ENCODE peak calls at places on chromosomes 2 and 18, in six cellular contexts. One of them, this sample, is unnamed.

GRCh38 chr2:234953116-234954031 is 1.6 kb downstream of the SH3BP4 start:
- DNase-seq in activated CD4-positive, CD25-positive, alpha-beta regulatory T cell: no peak
- DNase-seq in NCI-H774: no peak
- DNase-seq in iPS-NIHi11: no peak
- DNase-seq in OCI-LY7: no peak
- DNase-seq in activated CD4-positive, alpha-beta T cell treated with anti-CD3 and anti-CD28 coated beads for 36 hours: no peak
- DNase-seq in this sample: peak; percentile 53

GRCh38 chr18:28728891-28729290 is 552.0 kb upstream of the CDH2 start:
- DNase-seq in activated CD4-positive, CD25-positive, alpha-beta regulatory T cell: no peak
- DNase-seq in NCI-H774: no peak
- DNase-seq in iPS-NIHi11: no peak
- DNase-seq in OCI-LY7: no peak
- DNase-seq in activated CD4-positive, alpha-beta T cell treated with anti-CD3 and anti-CD28 coated beads for 36 hours: no peak
- DNase-seq in this sample: no peak

GRCh38 chr2:167294031-167294774 is 405.9 kb downstream of the XIRP2 start:
- DNase-seq in activated CD4-positive, CD25-positive, alpha-beta regulatory T cell: no peak
- DNase-seq in NCI-H774: no peak
- DNase-seq in iPS-NIHi11: peak; percentile 26
- DNase-seq in OCI-LY7: no peak
- DNase-seq in activated CD4-positive, alpha-beta T cell treated with anti-CD3 and anti-CD28 coated beads for 36 hours: peak; percentile 23
- DNase-seq in this sample: no peak

GRCh38 chr2:17736989-17737388 is 16.6 kb downstream of the SMC6 start:
- DNase-seq in activated CD4-positive, CD25-positive, alpha-beta regulatory T cell: no peak
- DNase-seq in NCI-H774: no peak
- DNase-seq in iPS-NIHi11: no peak
- DNase-seq in OCI-LY7: no peak
- DNase-seq in activated CD4-positive, alpha-beta T cell treated with anti-CD3 and anti-CD28 coated beads for 36 hours: no peak
- DNase-seq in this sample: no peak

GRCh38 chr2:6454286-6454990 is 411.3 kb downstream of the CMPK2 start:
- DNase-seq in activated CD4-positive, CD25-positive, alpha-beta regulatory T cell: no peak
- DNase-seq in NCI-H774: no peak
- DNase-seq in iPS-NIHi11: no peak
- DNase-seq in OCI-LY7: no peak
- DNase-seq in activated CD4-positive, alpha-beta T cell treated with anti-CD3 and anti-CD28 coated beads for 36 hours: no peak
- DNase-seq in this sample: no peak

GRCh38 chr2:193963472-193964119 is 1693.4 kb upstream of the SLC39A10 start:
- DNase-seq in activated CD4-positive, CD25-positive, alpha-beta regulatory T cell: no peak
- DNase-seq in NCI-H774: no peak
- DNase-seq in iPS-NIHi11: peak; percentile 14
- DNase-seq in OCI-LY7: peak; percentile 13
- DNase-seq in activated CD4-positive, alpha-beta T cell treated with anti-CD3 and anti-CD28 coated beads for 36 hours: peak; percentile 10
- DNase-seq in this sample: no peak

GRCh38 chr2:168686485-168687191 is 115.8 kb upstream of the NOSTRIN start:
- DNase-seq in activated CD4-positive, CD25-positive, alpha-beta regulatory T cell: no peak
- DNase-seq in NCI-H774: no peak
- DNase-seq in iPS-NIHi11: no peak
- DNase-seq in OCI-LY7: no peak
- DNase-seq in activated CD4-positive, alpha-beta T cell treated with anti-CD3 and anti-CD28 coated beads for 36 hours: no peak
- DNase-seq in this sample: no peak

GRCh38 chr2:27003857-27004256 is 28.9 kb upstream of the TMEM214 start:
- DNase-seq in activated CD4-positive, CD25-positive, alpha-beta regulatory T cell: no peak
- DNase-seq in NCI-H774: no peak
- DNase-seq in iPS-NIHi11: no peak
- DNase-seq in OCI-LY7: no peak
- DNase-seq in activated CD4-positive, alpha-beta T cell treated with anti-CD3 and anti-CD28 coated beads for 36 hours: no peak
- DNase-seq in this sample: no peak

GRCh38 chr2:128552141-128552805 is 233.6 kb upstream of the HS6ST1 start:
- DNase-seq in activated CD4-positive, CD25-positive, alpha-beta regulatory T cell: no peak
- DNase-seq in NCI-H774: no peak
- DNase-seq in iPS-NIHi11: no peak
- DNase-seq in OCI-LY7: no peak
- DNase-seq in activated CD4-positive, alpha-beta T cell treated with anti-CD3 and anti-CD28 coated beads for 36 hours: no peak
- DNase-seq in this sample: no peak

GRCh38 chr18:23077493-23078256 is 57.6 kb upstream of the CABLES1 start:
- DNase-seq in activated CD4-positive, CD25-positive, alpha-beta regulatory T cell: no peak
- DNase-seq in NCI-H774: no peak
- DNase-seq in iPS-NIHi11: peak; percentile 29
- DNase-seq in OCI-LY7: peak; percentile 47
- DNase-seq in activated CD4-positive, alpha-beta T cell treated with anti-CD3 and anti-CD28 coated beads for 36 hours: no peak
- DNase-seq in this sample: no peak

GRCh38 chr2:38446418-38446817 is 69.3 kb upstream of the ATL2 start:
- DNase-seq in activated CD4-positive, CD25-positive, alpha-beta regulatory T cell: no peak
- DNase-seq in NCI-H774: no peak
- DNase-seq in iPS-NIHi11: no peak
- DNase-seq in OCI-LY7: no peak
- DNase-seq in activated CD4-positive, alpha-beta T cell treated with anti-CD3 and anti-CD28 coated beads for 36 hours: no peak
- DNase-seq in this sample: peak; percentile 43

GRCh38 chr2:63840081-63840784 is 1.5 kb upstream of the UGP2 start:
- DNase-seq in activated CD4-positive, CD25-positive, alpha-beta regulatory T cell: no peak
- DNase-seq in NCI-H774: no peak
- DNase-seq in iPS-NIHi11: peak; percentile 52
- DNase-seq in OCI-LY7: peak; percentile 86
- DNase-seq in activated CD4-positive, alpha-beta T cell treated with anti-CD3 and anti-CD28 coated beads for 36 hours: peak; percentile 31
- DNase-seq in this sample: no peak

GRCh38 chr2:84846732-84847131 is 34.2 kb downstream of the TRABD2A start:
- DNase-seq in activated CD4-positive, CD25-positive, alpha-beta regulatory T cell: no peak
- DNase-seq in NCI-H774: no peak
- DNase-seq in iPS-NIHi11: no peak
- DNase-seq in OCI-LY7: no peak
- DNase-seq in activated CD4-positive, alpha-beta T cell treated with anti-CD3 and anti-CD28 coated beads for 36 hours: peak; percentile 36
- DNase-seq in this sample: no peak

GRCh38 chr2:228545749-228546148 is 364.3 kb upstream of the SPHKAP start:
- DNase-seq in activated CD4-positive, CD25-positive, alpha-beta regulatory T cell: no peak
- DNase-seq in NCI-H774: no peak
- DNase-seq in iPS-NIHi11: no peak
- DNase-seq in OCI-LY7: no peak
- DNase-seq in activated CD4-positive, alpha-beta T cell treated with anti-CD3 and anti-CD28 coated beads for 36 hours: no peak
- DNase-seq in this sample: no peak

GRCh38 chr2:228261546-228261945 is 80.1 kb upstream of the SPHKAP start:
- DNase-seq in activated CD4-positive, CD25-positive, alpha-beta regulatory T cell: no peak
- DNase-seq in NCI-H774: no peak
- DNase-seq in iPS-NIHi11: no peak
- DNase-seq in OCI-LY7: no peak
- DNase-seq in activated CD4-positive, alpha-beta T cell treated with anti-CD3 and anti-CD28 coated beads for 36 hours: no peak
- DNase-seq in this sample: no peak

GRCh38 chr2:69946351-69947077 is 14.9 kb downstream of the ASPRV1 start:
- DNase-seq in activated CD4-positive, CD25-positive, alpha-beta regulatory T cell: peak; percentile 8
- DNase-seq in NCI-H774: no peak
- DNase-seq in iPS-NIHi11: no peak
- DNase-seq in OCI-LY7: peak; percentile 44
- DNase-seq in activated CD4-positive, alpha-beta T cell treated with anti-CD3 and anti-CD28 coated beads for 36 hours: peak; percentile 69
- DNase-seq in this sample: no peak

GRCh38 chr18:22169889-22170420 is 566 bp downstream of the GATA6 start:
- DNase-seq in activated CD4-positive, CD25-positive, alpha-beta regulatory T cell: no peak
- DNase-seq in NCI-H774: no peak
- DNase-seq in iPS-NIHi11: peak; percentile 50
- DNase-seq in OCI-LY7: no peak
- DNase-seq in activated CD4-positive, alpha-beta T cell treated with anti-CD3 and anti-CD28 coated beads for 36 hours: peak; percentile 26
- DNase-seq in this sample: peak; percentile 20

GRCh38 chr18:37493352-37493935 is 72.2 kb downstream of the CELF4 start:
- DNase-seq in activated CD4-positive, CD25-positive, alpha-beta regulatory T cell: no peak
- DNase-seq in NCI-H774: no peak
- DNase-seq in iPS-NIHi11: peak; percentile 45
- DNase-seq in OCI-LY7: no peak
- DNase-seq in activated CD4-positive, alpha-beta T cell treated with anti-CD3 and anti-CD28 coated beads for 36 hours: no peak
- DNase-seq in this sample: no peak

GRCh38 chr2:113768770-113769169 is 12.3 kb upstream of the SLC35F5 start:
- DNase-seq in activated CD4-positive, CD25-positive, alpha-beta regulatory T cell: no peak
- DNase-seq in NCI-H774: no peak
- DNase-seq in iPS-NIHi11: no peak
- DNase-seq in OCI-LY7: no peak
- DNase-seq in activated CD4-positive, alpha-beta T cell treated with anti-CD3 and anti-CD28 coated beads for 36 hours: no peak
- DNase-seq in this sample: no peak

GRCh38 chr2:241813806-241814570 is 5.0 kb downstream of the NEU4 start:
- DNase-seq in activated CD4-positive, CD25-positive, alpha-beta regulatory T cell: no peak
- DNase-seq in NCI-H774: no peak
- DNase-seq in iPS-NIHi11: no peak
- DNase-seq in OCI-LY7: no peak
- DNase-seq in activated CD4-positive, alpha-beta T cell treated with anti-CD3 and anti-CD28 coated beads for 36 hours: no peak
- DNase-seq in this sample: no peak

GRCh38 chr2:130736487-130736886 is 7.6 kb downstream of the GPR148 start:
- DNase-seq in activated CD4-positive, CD25-positive, alpha-beta regulatory T cell: no peak
- DNase-seq in NCI-H774: no peak
- DNase-seq in iPS-NIHi11: no peak
- DNase-seq in OCI-LY7: no peak
- DNase-seq in activated CD4-positive, alpha-beta T cell treated with anti-CD3 and anti-CD28 coated beads for 36 hours: no peak
- DNase-seq in this sample: no peak

GRCh38 chr2:219446101-219446504 is 11.5 kb downstream of the SPEG start:
- DNase-seq in activated CD4-positive, CD25-positive, alpha-beta regulatory T cell: no peak
- DNase-seq in NCI-H774: no peak
- DNase-seq in iPS-NIHi11: peak; percentile 70
- DNase-seq in OCI-LY7: peak; percentile 39
- DNase-seq in activated CD4-positive, alpha-beta T cell treated with anti-CD3 and anti-CD28 coated beads for 36 hours: no peak
- DNase-seq in this sample: no peak

GRCh38 chr2:236622201-236622600 is 52.6 kb downstream of the ACKR3 start:
- DNase-seq in activated CD4-positive, CD25-positive, alpha-beta regulatory T cell: no peak
- DNase-seq in NCI-H774: no peak
- DNase-seq in iPS-NIHi11: no peak
- DNase-seq in OCI-LY7: no peak
- DNase-seq in activated CD4-positive, alpha-beta T cell treated with anti-CD3 and anti-CD28 coated beads for 36 hours: no peak
- DNase-seq in this sample: no peak

GRCh38 chr18:62767321-62767720 is 52.0 kb downstream of the PHLPP1 start:
- DNase-seq in activated CD4-positive, CD25-positive, alpha-beta regulatory T cell: no peak
- DNase-seq in NCI-H774: no peak
- DNase-seq in iPS-NIHi11: no peak
- DNase-seq in OCI-LY7: no peak
- DNase-seq in activated CD4-positive, alpha-beta T cell treated with anti-CD3 and anti-CD28 coated beads for 36 hours: no peak
- DNase-seq in this sample: no peak

GRCh38 chr2:38146917-38147307 is 71.0 kb upstream of the CYP1B1 start:
- DNase-seq in activated CD4-positive, CD25-positive, alpha-beta regulatory T cell: no peak
- DNase-seq in NCI-H774: no peak
- DNase-seq in iPS-NIHi11: peak; percentile 65
- DNase-seq in OCI-LY7: no peak
- DNase-seq in activated CD4-positive, alpha-beta T cell treated with anti-CD3 and anti-CD28 coated beads for 36 hours: peak; percentile 11
- DNase-seq in this sample: no peak

GRCh38 chr2:223469270-223470057 is 132.7 kb downstream of the SCG2 start:
- DNase-seq in activated CD4-positive, CD25-positive, alpha-beta regulatory T cell: no peak
- DNase-seq in NCI-H774: no peak
- DNase-seq in iPS-NIHi11: no peak
- DNase-seq in OCI-LY7: no peak
- DNase-seq in activated CD4-positive, alpha-beta T cell treated with anti-CD3 and anti-CD28 coated beads for 36 hours: no peak
- DNase-seq in this sample: no peak

GRCh38 chr2:104846182-104846954 is 7.5 kb upstream of the POU3F3 start:
- DNase-seq in activated CD4-positive, CD25-positive, alpha-beta regulatory T cell: no peak
- DNase-seq in NCI-H774: no peak
- DNase-seq in iPS-NIHi11: no peak
- DNase-seq in OCI-LY7: no peak
- DNase-seq in activated CD4-positive, alpha-beta T cell treated with anti-CD3 and anti-CD28 coated beads for 36 hours: no peak
- DNase-seq in this sample: no peak

GRCh38 chr2:197461073-197461472 is 7.7 kb downstream of the COQ10B start:
- DNase-seq in activated CD4-positive, CD25-positive, alpha-beta regulatory T cell: no peak
- DNase-seq in NCI-H774: no peak
- DNase-seq in iPS-NIHi11: no peak
- DNase-seq in OCI-LY7: no peak
- DNase-seq in activated CD4-positive, alpha-beta T cell treated with anti-CD3 and anti-CD28 coated beads for 36 hours: no peak
- DNase-seq in this sample: no peak

GRCh38 chr18:61988100-61988499 is 95.3 kb upstream of the RNF152 start:
- DNase-seq in activated CD4-positive, CD25-positive, alpha-beta regulatory T cell: no peak
- DNase-seq in NCI-H774: no peak
- DNase-seq in iPS-NIHi11: no peak
- DNase-seq in OCI-LY7: no peak
- DNase-seq in activated CD4-positive, alpha-beta T cell treated with anti-CD3 and anti-CD28 coated beads for 36 hours: no peak
- DNase-seq in this sample: no peak

GRCh38 chr2:18626256-18626668 is 36.9 kb upstream of the NT5C1B start:
- DNase-seq in activated CD4-positive, CD25-positive, alpha-beta regulatory T cell: no peak
- DNase-seq in NCI-H774: no peak
- DNase-seq in iPS-NIHi11: no peak
- DNase-seq in OCI-LY7: no peak
- DNase-seq in activated CD4-positive, alpha-beta T cell treated with anti-CD3 and anti-CD28 coated beads for 36 hours: no peak
- DNase-seq in this sample: no peak

GRCh38 chr2:63819765-63820717 is 21.7 kb upstream of the UGP2 start:
- DNase-seq in activated CD4-positive, CD25-positive, alpha-beta regulatory T cell: no peak
- DNase-seq in NCI-H774: no peak
- DNase-seq in iPS-NIHi11: no peak
- DNase-seq in OCI-LY7: peak; percentile 66
- DNase-seq in activated CD4-positive, alpha-beta T cell treated with anti-CD3 and anti-CD28 coated beads for 36 hours: no peak
- DNase-seq in this sample: no peak

GRCh38 chr18:33676593-33676992 is 98.6 kb downstream of the ASXL3 start:
- DNase-seq in activated CD4-positive, CD25-positive, alpha-beta regulatory T cell: no peak
- DNase-seq in NCI-H774: no peak
- DNase-seq in iPS-NIHi11: no peak
- DNase-seq in OCI-LY7: no peak
- DNase-seq in activated CD4-positive, alpha-beta T cell treated with anti-CD3 and anti-CD28 coated beads for 36 hours: no peak
- DNase-seq in this sample: no peak

GRCh38 chr2:188937228-188938220 is 36.6 kb upstream of the COL3A1 start:
- DNase-seq in activated CD4-positive, CD25-positive, alpha-beta regulatory T cell: no peak
- DNase-seq in NCI-H774: no peak
- DNase-seq in iPS-NIHi11: no peak
- DNase-seq in OCI-LY7: no peak
- DNase-seq in activated CD4-positive, alpha-beta T cell treated with anti-CD3 and anti-CD28 coated beads for 36 hours: no peak
- DNase-seq in this sample: no peak

GRCh38 chr2:168450752-168451151 is 5.3 kb upstream of the CERS6 start:
- DNase-seq in activated CD4-positive, CD25-positive, alpha-beta regulatory T cell: no peak
- DNase-seq in NCI-H774: no peak
- DNase-seq in iPS-NIHi11: no peak
- DNase-seq in OCI-LY7: no peak
- DNase-seq in activated CD4-positive, alpha-beta T cell treated with anti-CD3 and anti-CD28 coated beads for 36 hours: no peak
- DNase-seq in this sample: no peak

GRCh38 chr2:204074434-204074833 is 137.9 kb downstream of the ICOS start:
- DNase-seq in activated CD4-positive, CD25-positive, alpha-beta regulatory T cell: no peak
- DNase-seq in NCI-H774: no peak
- DNase-seq in iPS-NIHi11: no peak
- DNase-seq in OCI-LY7: no peak
- DNase-seq in activated CD4-positive, alpha-beta T cell treated with anti-CD3 and anti-CD28 coated beads for 36 hours: no peak
- DNase-seq in this sample: no peak

GRCh38 chr2:161078211-161078539 is 82.1 kb upstream of the TANK start:
- DNase-seq in activated CD4-positive, CD25-positive, alpha-beta regulatory T cell: no peak
- DNase-seq in NCI-H774: no peak
- DNase-seq in iPS-NIHi11: peak; percentile 14
- DNase-seq in OCI-LY7: no peak
- DNase-seq in activated CD4-positive, alpha-beta T cell treated with anti-CD3 and anti-CD28 coated beads for 36 hours: no peak
- DNase-seq in this sample: no peak

GRCh38 chr2:30437809-30438548 is 9.1 kb upstream of the LCLAT1 start:
- DNase-seq in activated CD4-positive, CD25-positive, alpha-beta regulatory T cell: no peak
- DNase-seq in NCI-H774: no peak
- DNase-seq in iPS-NIHi11: no peak
- DNase-seq in OCI-LY7: no peak
- DNase-seq in activated CD4-positive, alpha-beta T cell treated with anti-CD3 and anti-CD28 coated beads for 36 hours: no peak
- DNase-seq in this sample: no peak

This sample was measured in T47D.